ENCODE peak calls at places on chromosomes 6 and 20, in eight cellular contexts. I is cardiac muscle cell; R is SK-N-SH; B is CD8-positive, alpha-beta T cell; F is stomach; E is uterus; J is heart left ventricle; T is fibroblast of lung. Y is an unnamed sample. For H3K9me3 and H3K4me1, the result is how much of the 10 kb centered on the place peaks cover.

GRCh38 chr6:470051-470900 is 78.7 kb downstream of the IRF4 start:
- DNase-seq in J (no peak), E (no peak), T (no peak), B (no peak), I (no peak), R (no peak), F (no peak), Y (no peak)

GRCh38 chr6:80376411-80376810 is 269.9 kb downstream of the BCKDHB start:
- DNase-seq in F (no peak), E (no peak), T (peak), J (no peak), R (no peak), B (no peak), I (peak), Y (no peak)

GRCh38 chr6:84504025-84504424 is 260.4 kb downstream of the TBX18 start:
- DNase-seq in T (no peak), B (no peak), E (no peak), I (no peak), J (no peak), R (no peak), F (no peak), Y (no peak)

GRCh38 chr6:42532038-42532669 is 31.7 kb upstream of the UBR2 start:
- DNase-seq in F (no peak), I (peak), R (peak), E (no peak), T (peak), B (peak), J (peak), Y (no peak)

GRCh38 chr6:7489376-7489775 is 52.1 kb upstream of the DSP start:
- DNase-seq in F (no peak), I (no peak), J (no peak), B (no peak), R (no peak), T (no peak), E (no peak), Y (no peak)

GRCh38 chr6:166691741-166692140 is 64.7 kb upstream of the RPS6KA2 start:
- DNase-seq in R (no peak), J (no peak), B (no peak), E (no peak), F (no peak), T (no peak), I (no peak), Y (no peak)

GRCh38 chr6:44649365-44650025 is 262.0 kb downstream of the CDC5L start:
- DNase-seq in I (peak), F (no peak), E (no peak), J (no peak), B (no peak), R (no peak), T (peak), Y (no peak)

GRCh38 chr20:22810626-22811559 is 224.2 kb upstream of the SSTR4 start:
- DNase-seq in B (no peak), T (no peak), E (no peak), I (no peak), J (no peak), F (no peak), R (no peak), Y (no peak)

GRCh38 chr20:57400821-57401564 is 9.8 kb downstream of the RBM38 start:
- DNase-seq in F (no peak), T (no peak), I (no peak), B (peak), E (no peak), J (no peak), R (no peak), Y (no peak)

GRCh38 chr20:17456226-17456625 is 75.0 kb downstream of the BFSP1 start:
- DNase-seq in E (no peak), I (no peak), R (no peak), T (no peak), B (no peak), J (no peak), F (no peak), Y (no peak)

GRCh38 chr20:23114018-23114417 is 27.9 kb upstream of the CD93 start:
- DNase-seq in R (no peak), F (no peak), T (no peak), E (no peak), B (no peak), I (peak), J (peak), Y (peak)

GRCh38 chr6:75525682-75526081 is 32.1 kb upstream of the FILIP1 start:
- DNase-seq in E (no peak), R (no peak), J (no peak), I (no peak), B (no peak), T (no peak), F (no peak), Y (no peak)

GRCh38 chr6:158909938-158910337 is 90.1 kb downstream of the RSPH3 start:
- DNase-seq in T (no peak), F (no peak), B (no peak), R (no peak), J (no peak), E (no peak), I (peak), Y (no peak)

GRCh38 chr6:118387921-118388701 is 160.0 kb upstream of the PLN start:
- DNase-seq in B (no peak), J (no peak), E (no peak), T (peak), R (no peak), F (no peak), I (peak), Y (no peak)

GRCh38 chr6:7246401-7247178 is 66.4 kb downstream of the SSR1 start:
- DNase-seq in E (no peak), I (no peak), J (no peak), T (no peak), R (no peak), F (no peak), B (no peak), Y (no peak)

GRCh38 chr20:53077373-53078205 is 105.4 kb downstream of the TSHZ2 start:
- DNase-seq in B (no peak), E (peak), I (peak), F (peak), J (no peak), T (peak), R (no peak), Y (no peak)

GRCh38 chr6:112038268-112038667 is 15.6 kb upstream of the CCN6 start:
- DNase-seq in T (no peak), I (no peak), B (no peak), E (no peak), J (no peak), F (no peak), R (no peak), Y (no peak)

GRCh38 chr20:16821211-16822089 is 73.3 kb downstream of the OTOR start:
- DNase-seq in B (peak), E (no peak), J (no peak), I (peak), R (peak), F (no peak), T (peak), Y (no peak)

GRCh38 chr6:134230087-134230717 is 87.7 kb downstream of the SGK1 start:
- DNase-seq in B (no peak), T (no peak), I (no peak), R (no peak), E (no peak), F (no peak), J (peak), Y (peak)

GRCh38 chr6:10420546-10421507 is 6.0 kb upstream of the TFAP2A start:
- DNase-seq in F (no peak), J (no peak), E (no peak), T (no peak), R (no peak), I (no peak), B (no peak), Y (no peak)

DNA sequence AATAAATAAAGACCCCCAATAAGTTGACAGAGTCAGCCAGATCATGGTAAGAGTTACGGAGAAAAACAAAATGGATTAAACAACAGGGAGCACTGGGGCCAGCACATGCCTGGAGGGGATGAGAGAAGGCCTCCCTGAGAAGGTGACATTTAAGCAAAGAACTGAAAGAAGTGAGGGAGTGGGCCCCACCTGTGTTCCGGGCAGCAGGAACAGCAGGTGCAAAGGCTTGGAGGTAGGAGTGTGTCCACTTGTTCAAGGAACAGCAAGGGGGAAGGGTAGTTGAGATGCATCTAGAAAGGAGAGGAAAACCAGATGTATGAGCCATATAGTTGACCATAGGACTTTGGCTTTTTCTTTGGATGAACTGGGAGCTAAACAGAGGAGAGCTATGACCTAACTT is 7.6 kb upstream of the PREX1 start:
- DNase-seq in F (no peak), J (no peak), E (no peak), R (no peak), T (no peak), I (no peak), B (no peak), Y (no peak)
- H3K9me3 ChIP-seq in F (under half), J (under half), E (under half), R (under half), T (under half), I (under half), B (under half), Y (under half)

GRCh38 chr6:39207421-39208232 is 21.6 kb downstream of the KCNK5 start:
- DNase-seq in E (no peak), F (no peak), I (no peak), T (no peak), R (no peak), J (no peak), B (no peak), Y (no peak)

GRCh38 chr6:39203804-39204495 is 25.3 kb downstream of the KCNK5 start:
- DNase-seq in B (no peak), I (no peak), T (no peak), E (no peak), F (peak), R (no peak), J (no peak), Y (peak)

GRCh38 chr6:39204646-39205244 is 24.5 kb downstream of the KCNK5 start:
- DNase-seq in F (no peak), J (no peak), B (no peak), R (no peak), T (no peak), I (no peak), E (no peak), Y (no peak)

GRCh38 chr6:39208233-39208720 is 21.0 kb downstream of the KCNK5 start:
- DNase-seq in T (no peak), B (no peak), E (no peak), F (peak), R (no peak), I (no peak), J (no peak), Y (no peak)

GRCh38 chr6:39206250-39206721 is 23.0 kb downstream of the KCNK5 start:
- DNase-seq in R (no peak), E (no peak), T (no peak), F (peak), B (no peak), I (no peak), J (no peak), Y (peak)
- H3K4me1 ChIP-seq in R (under half), E (under half), T (under half), F (half or more), B (under half), I (under half), J (under half), Y (half or more)

GRCh38 chr6:17418281-17419188 is 25.1 kb downstream of the CAP2 start:
- DNase-seq in E (no peak), J (no peak), I (peak), B (no peak), F (no peak), R (no peak), T (no peak), Y (no peak)
- TF ChIP-seq CTCF in E (no peak), J (no peak), I (no peak), B (no peak), F (no peak), R (no peak), T (no peak), Y (no peak)

GRCh38 chr20:61991476-61991875 is 74.2 kb downstream of the TAF4 start:
- DNase-seq in B (no peak), T (peak), E (no peak), F (no peak), R (no peak), J (no peak), I (no peak), Y (no peak)

GRCh38 chr20:61986762-61987321 is 78.8 kb downstream of the TAF4 start:
- DNase-seq in T (no peak), B (no peak), F (no peak), J (peak), R (no peak), I (no peak), E (no peak), Y (peak)

GRCh38 chr20:61988665-61989064 is 77.0 kb downstream of the TAF4 start:
- DNase-seq in F (no peak), J (no peak), I (no peak), R (no peak), B (no peak), T (no peak), E (no peak), Y (no peak)

GRCh38 chr20:61990484-61990883 is 75.2 kb downstream of the TAF4 start:
- DNase-seq in R (no peak), B (no peak), E (no peak), T (no peak), F (no peak), J (no peak), I (no peak), Y (no peak)

GRCh38 chr20:61989741-61990140 is 75.9 kb downstream of the TAF4 start:
- DNase-seq in F (no peak), E (no peak), B (no peak), I (no peak), J (no peak), T (no peak), R (no peak), Y (no peak)
- H3K9me3 ChIP-seq in F (under half), E (under half), B (under half), I (under half), J (under half), T (under half), R (under half), Y (under half)

DNA sequence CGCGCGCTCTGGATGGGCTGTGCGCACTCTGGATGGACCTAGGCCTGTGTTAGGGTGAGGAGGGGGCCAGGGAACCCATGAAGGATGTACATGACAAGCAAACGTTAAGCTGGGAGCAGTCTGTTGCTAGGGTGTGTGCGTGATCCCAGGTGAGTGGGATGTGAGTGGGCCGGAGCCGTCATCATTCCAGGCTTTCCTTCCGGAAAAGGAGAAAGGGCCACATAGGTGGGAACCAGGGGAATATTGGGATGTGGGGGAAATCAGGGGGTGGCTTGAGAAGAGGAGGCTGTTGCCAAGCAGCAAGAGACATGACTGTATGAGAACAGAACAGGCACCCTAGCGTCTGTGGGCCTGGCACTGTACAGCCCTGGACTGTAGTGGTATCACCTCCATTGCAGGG is 49.7 kb upstream of the EPB41L1 start:
- DNase-seq in J (no peak), F (no peak), I (no peak), E (no peak), T (no peak), R (no peak), B (no peak), Y (no peak)
- H3K4me1 ChIP-seq in J (under half), F (half or more), I (under half), E (under half), T (under half), R (under half), B (under half), Y (under half)

DNA sequence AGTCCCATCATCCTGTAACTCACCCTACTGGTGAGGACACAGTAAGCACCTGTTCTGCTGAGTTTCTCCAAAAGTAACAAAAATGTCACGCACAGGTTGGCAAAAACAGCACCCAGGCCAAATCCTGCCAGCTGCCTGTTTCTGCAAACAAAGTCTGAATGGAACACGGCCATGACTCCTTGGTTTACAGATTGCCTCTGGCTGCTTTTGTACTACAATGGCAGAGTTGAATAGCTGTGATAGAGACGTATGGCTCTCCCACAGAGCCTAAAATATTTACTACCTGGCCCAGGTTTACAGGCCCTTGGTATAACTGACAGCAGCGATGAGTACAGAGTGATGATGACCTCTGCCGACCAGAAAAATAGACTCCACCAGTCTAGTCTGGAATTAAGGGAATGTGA is 52.6 kb downstream of the CNKSR3 start:
- DNase-seq in E (no peak), F (peak), I (no peak), R (no peak), J (no peak), B (no peak), T (no peak), Y (no peak)
- TF ChIP-seq CTCF in E (no peak), F (no peak), I (no peak), R (peak), J (no peak), B (no peak), T (no peak), Y (no peak)

DNA sequence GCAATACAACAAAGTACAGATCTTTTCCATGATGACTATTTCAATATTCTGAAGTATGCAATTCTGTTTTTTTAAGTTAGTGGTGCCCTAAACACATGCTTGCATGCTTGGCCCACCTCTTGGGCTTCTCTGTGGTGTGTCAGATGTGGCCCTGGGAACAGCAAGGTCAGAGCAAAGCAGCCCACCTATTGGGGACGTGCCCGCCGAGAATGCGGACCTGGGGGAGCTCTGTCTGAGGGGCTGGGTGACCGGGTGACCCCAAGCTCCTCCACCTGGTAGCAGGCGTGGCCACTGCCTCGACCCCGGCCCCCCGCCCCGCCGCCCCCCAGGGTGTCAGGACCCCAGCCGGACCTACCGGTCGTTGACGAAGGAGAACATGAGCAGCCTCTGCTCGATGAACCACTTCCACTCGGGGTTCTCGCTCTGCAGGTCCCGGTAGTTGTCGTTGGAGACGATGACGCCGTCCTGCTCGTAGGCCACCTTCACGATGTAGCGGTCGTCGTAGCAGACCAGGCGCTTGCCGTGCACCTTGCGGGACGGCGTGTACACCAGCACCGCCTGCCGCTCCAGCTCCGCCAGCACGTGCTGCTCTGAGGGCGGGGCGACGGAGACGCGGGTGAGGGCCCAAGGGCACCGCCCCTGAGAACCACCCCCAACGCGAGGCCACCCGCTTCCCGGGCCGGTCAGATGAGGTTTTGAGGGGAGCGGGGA is 28.3 kb downstream of the ZC3H12D start:
- DNase-seq in F (no peak), T (no peak), R (no peak), B (no peak), E (no peak), I (no peak), J (no peak), Y (peak)
- H3K9me3 ChIP-seq in F (under half), T (under half), R (under half), B (under half), E (under half), I (under half), J (under half), Y (under half)

GRCh38 chr6:170312876-170313275 is 6.3 kb downstream of the FAM120B start:
- DNase-seq in R (no peak), F (no peak), E (no peak), I (no peak), J (no peak), B (no peak), T (no peak), Y (no peak)
- H3K4me1 ChIP-seq in R (under half), F (under half), E (under half), I (under half), J (under half), B (under half), T (under half), Y (under half)